ENCODE peak calls at places on chromosomes 2 and 18, in four cellular contexts. T, M, B and Y are unnamed samples.

GRCh38 chr2:85600951-85601770 is 1.3 kb downstream of the TMEM150A start:
- DNase-seq in T (no peak), M (no peak), B (no peak), Y (no peak)

GRCh38 chr2:107174126-107174525 is 288.2 kb upstream of the ST6GAL2 start:
- DNase-seq in T (no peak), M (peak), B (no peak), Y (no peak)

GRCh38 chr2:128321421-128321775 is 2.7 kb upstream of the HS6ST1 start:
- DNase-seq in T (peak), M (no peak), B (no peak), Y (no peak)

GRCh38 chr2:84427235-84428138 is 31.6 kb downstream of the SUCLG1 start:
- DNase-seq in T (no peak), M (peak), B (no peak), Y (no peak)

GRCh38 chr2:168180483-168180882 is 66.9 kb downstream of the STK39 start:
- DNase-seq in T (no peak), M (no peak), B (no peak), Y (no peak)

GRCh38 chr2:1728821-1729220 is 15.5 kb downstream of the PXDN start:
- DNase-seq in T (peak), M (no peak), B (peak), Y (no peak)

GRCh38 chr2:7929276-7929675 is 752.6 kb upstream of the ID2 start:
- DNase-seq in T (no peak), M (no peak), B (no peak), Y (no peak)

GRCh38 chr2:101463885-101464653 is 10.8 kb downstream of the RFX8 start:
- DNase-seq in T (no peak), M (no peak), B (no peak), Y (no peak)

GRCh38 chr18:3782901-3783300 is 332.9 kb downstream of the TGIF1 start:
- DNase-seq in T (no peak), M (no peak), B (no peak), Y (no peak)

GRCh38 chr2:9703085-9703641 is 72.4 kb upstream of the YWHAQ start:
- DNase-seq in T (no peak), M (peak), B (no peak), Y (peak)

GRCh38 chr18:44185981-44186380 is 494.7 kb upstream of the SETBP1 start:
- DNase-seq in T (no peak), M (no peak), B (no peak), Y (no peak)

GRCh38 chr2:84776011-84776410 is 104.9 kb downstream of the TRABD2A start:
- DNase-seq in T (no peak), M (no peak), B (no peak), Y (no peak)

GRCh38 chr2:166487082-166487654 is 6.9 kb downstream of the SCN7A start:
- DNase-seq in T (no peak), M (no peak), B (no peak), Y (no peak)

GRCh38 chr2:190819835-190820234 is 60.8 kb upstream of the GLS start:
- DNase-seq in T (no peak), M (no peak), B (peak), Y (no peak)

GRCh38 chr2:16729335-16729734 is 63.7 kb upstream of the CYRIA start:
- DNase-seq in T (no peak), M (no peak), B (no peak), Y (no peak)

GRCh38 chr18:35376742-35377695 is at the start of gene ZNF396:
- DNase-seq in T (peak), M (no peak), B (peak), Y (peak)

GRCh38 chr2:204108301-204108700 is 171.7 kb downstream of the ICOS start:
- DNase-seq in T (no peak), M (peak), B (peak), Y (peak)

GRCh38 chr2:15769235-15769634 is 171.1 kb upstream of the MYCN start:
- DNase-seq in T (no peak), M (no peak), B (no peak), Y (no peak)

GRCh38 chr2:199470361-199470671 is 12.6 kb upstream of the SATB2 start:
- DNase-seq in T (no peak), M (no peak), B (no peak), Y (no peak)

GRCh38 chr2:14749869-14750268 is 117.4 kb downstream of the LRATD1 start:
- DNase-seq in T (no peak), M (no peak), B (no peak), Y (no peak)

GRCh38 chr2:226050822-226051221 is 651.3 kb downstream of the NYAP2 start:
- DNase-seq in T (no peak), M (no peak), B (no peak), Y (no peak)

DNA sequence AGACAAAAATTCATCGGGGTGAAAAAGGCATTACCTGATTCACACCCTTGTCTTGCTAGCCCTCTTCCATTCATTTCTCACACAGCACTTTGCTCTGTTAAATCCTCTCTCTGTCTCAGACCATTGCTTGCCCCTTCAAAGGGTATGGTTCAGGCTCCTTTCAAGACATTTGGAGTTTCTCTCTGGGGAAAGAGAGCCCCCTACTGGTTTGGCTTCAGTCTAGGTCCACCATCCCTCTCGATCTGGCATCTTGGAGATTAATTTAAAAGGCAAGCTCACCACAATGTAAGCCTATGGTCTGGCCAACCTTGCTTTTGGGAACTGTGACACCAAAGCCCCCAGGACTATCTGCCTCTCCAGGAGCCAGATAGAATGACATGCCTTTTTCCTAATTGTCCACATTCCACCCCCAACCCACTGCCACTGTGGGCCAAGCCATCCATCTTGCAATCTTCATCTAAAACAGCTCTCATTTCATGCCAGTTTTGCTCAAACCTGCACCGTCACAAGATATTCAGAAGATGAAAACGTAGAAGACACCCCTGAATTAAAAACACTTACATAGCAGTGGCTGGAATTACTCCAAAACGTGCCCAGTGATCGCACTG is 94.0 kb downstream of the FARSB start:
- DNase-seq in T (no peak), M (peak), B (peak), Y (peak)
- TF ChIP-seq CTCF in T (peak), M (peak), B (peak), Y (peak)

GRCh38 chr2:71455011-71455740 is 1.8 kb downstream of the DYSF start:
- DNase-seq in T (no peak), M (no peak), B (no peak), Y (no peak)

GRCh38 chr2:71453404-71454220 is at the start of gene DYSF:
- DNase-seq in T (no peak), M (no peak), B (peak), Y (no peak)

GRCh38 chr2:71451695-71452094 is 1.7 kb upstream of the DYSF start:
- DNase-seq in T (no peak), M (no peak), B (no peak), Y (no peak)

GRCh38 chr2:71454221-71455010 is 1.1 kb downstream of the DYSF start:
- DNase-seq in T (no peak), M (no peak), B (peak), Y (no peak)

DNA sequence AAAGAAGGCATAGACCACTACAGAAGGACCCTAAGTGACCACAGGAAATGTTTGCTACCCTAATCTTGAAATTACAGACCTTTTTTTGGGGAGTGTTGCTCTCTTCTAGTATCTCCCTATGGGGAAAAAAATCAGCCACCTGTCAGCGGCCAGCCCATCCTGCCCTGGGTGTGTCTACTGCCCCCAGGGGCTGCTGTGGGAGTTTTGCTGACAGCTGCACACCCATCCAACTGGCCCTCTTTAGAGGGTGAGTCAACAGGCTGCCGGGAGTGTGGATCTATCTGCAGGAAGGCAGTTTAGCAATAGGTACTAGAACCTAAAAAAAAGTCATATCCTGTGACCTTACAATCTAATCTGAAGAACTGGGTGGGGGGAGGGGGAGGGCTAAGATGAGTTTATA is 796 bp upstream of the DYSF start:
- DNase-seq in T (no peak), M (no peak), B (peak), Y (peak)
- TF ChIP-seq CTCF in T (no peak), M (peak), B (peak), Y (no peak)

GRCh38 chr2:26471278-26471677 is 6.6 kb downstream of the OTOF start:
- DNase-seq in T (no peak), M (no peak), B (no peak), Y (no peak)
- TF ChIP-seq CTCF in T (no peak), M (peak), B (no peak), Y (no peak)

GRCh38 chr18:29879763-29880162 is 1162.8 kb downstream of the DSC3 start:
- DNase-seq in T (no peak), M (no peak), B (no peak), Y (no peak)
- TF ChIP-seq CTCF in T (no peak), M (peak), B (no peak), Y (no peak)

GRCh38 chr2:46276652-46277051 is 20.6 kb upstream of the EPAS1 start:
- DNase-seq in T (no peak), M (no peak), B (no peak), Y (no peak)
- TF ChIP-seq CTCF in T (no peak), M (peak), B (peak), Y (no peak)

DNA sequence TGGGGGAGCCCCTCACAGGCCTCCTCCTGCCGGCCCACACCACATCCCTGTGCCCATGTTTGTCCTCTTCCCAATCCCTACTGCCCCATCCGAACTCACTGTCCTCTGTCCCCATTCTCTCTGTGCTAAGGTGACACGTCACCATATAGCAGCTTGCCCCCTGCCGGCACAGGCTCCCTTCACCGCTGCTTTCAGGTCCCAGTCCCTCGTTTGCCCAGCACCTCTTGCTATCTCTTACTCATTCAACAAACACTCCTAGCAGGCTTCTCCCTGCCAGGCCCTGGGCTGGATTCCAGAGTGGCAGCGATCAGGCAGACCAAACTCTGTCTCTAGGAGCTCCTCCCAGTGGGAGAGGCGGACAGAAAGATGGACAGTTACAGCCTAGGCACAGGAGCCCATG is 74.3 kb downstream of the TFCP2L1 start:
- DNase-seq in T (no peak), M (no peak), B (no peak), Y (peak)
- TF ChIP-seq CTCF in T (no peak), M (no peak), B (no peak), Y (peak)

GRCh38 chr2:145096582-145096981 is 576.7 kb upstream of the ZEB2 start:
- DNase-seq in T (no peak), M (no peak), B (no peak), Y (no peak)
- TF ChIP-seq CTCF in T (no peak), M (no peak), B (no peak), Y (no peak)

GRCh38 chr2:197453123-197453913 is at the start of gene COQ10B:
- DNase-seq in T (peak), M (peak), B (peak), Y (peak)
- TF ChIP-seq CTCF in T (no peak), M (peak), B (peak), Y (no peak)

GRCh38 chr2:163231666-163232065 is 393.1 kb upstream of the KCNH7 start:
- DNase-seq in T (no peak), M (no peak), B (no peak), Y (no peak)
- TF ChIP-seq CTCF in T (no peak), M (no peak), B (no peak), Y (no peak)

GRCh38 chr18:55999641-56000040 is 411.6 kb upstream of the TCF4 start:
- DNase-seq in T (no peak), M (no peak), B (no peak), Y (no peak)
- TF ChIP-seq CTCF in T (no peak), M (no peak), B (no peak), Y (no peak)